ENCODE peak calls at places on chromosome 5, in five cellular contexts. O is neural progenitor cell, N is tibial artery, I is endodermal cell, K is esophagus squamous epithelium. M is an unnamed sample.

GRCh38 chr5:35345222-35345621 is 114.9 kb upstream of the PRLR start:
- DNase-seq in O (no peak), N (no peak), I (no peak), K (no peak), M (no peak)

GRCh38 chr5:67160985-67161384 is 35.6 kb downstream of the CD180 start:
- DNase-seq in O (no peak), N (no peak), I (no peak), K (no peak), M (peak; percentile 74)

GRCh38 chr5:14218897-14219573 is 75.9 kb downstream of the TRIO start:
- DNase-seq in O (no peak), N (no peak), I (no peak), K (no peak), M (no peak)

GRCh38 chr5:161481922-161482321 is 64.6 kb downstream of the GABRB2 start:
- DNase-seq in O (no peak), N (no peak), I (no peak), K (no peak), M (no peak)

GRCh38 chr5:9425710-9426109 is 120.2 kb downstream of the SEMA5A start:
- DNase-seq in O (no peak), N (no peak), I (no peak), K (no peak), M (no peak)

GRCh38 chr5:179768326-179769085 is 25.3 kb upstream of the LTC4S start:
- DNase-seq in O (peak; percentile 37), N (no peak), I (peak; percentile 81), K (no peak), M (no peak)

GRCh38 chr5:123344819-123345426 is 78.3 kb downstream of the CEP120 start:
- DNase-seq in O (peak; percentile 59), N (peak; percentile 36), I (peak; percentile 53), K (no peak), M (peak; percentile 69)

GRCh38 chr5:67149933-67150523 is 46.6 kb downstream of the CD180 start:
- DNase-seq in O (no peak), N (no peak), I (no peak), K (no peak), M (no peak)

GRCh38 chr5:124661317-124662141 is 84.9 kb downstream of the ZNF608 start:
- DNase-seq in O (peak; percentile 88), N (no peak), I (peak; percentile 83), K (no peak), M (no peak)

GRCh38 chr5:78634634-78635033 is 13.9 kb downstream of the LHFPL2 start:
- DNase-seq in O (no peak), N (no peak), I (no peak), K (no peak), M (no peak)

GRCh38 chr5:149794338-149795023 is 64.4 kb downstream of the PPARGC1B start:
- DNase-seq in O (no peak), N (no peak), I (no peak), K (no peak), M (no peak)

GRCh38 chr5:76765249-76765648 is 49.3 kb downstream of the F2R start:
- DNase-seq in O (no peak), N (no peak), I (no peak), K (no peak), M (no peak)

GRCh38 chr5:180441577-180441976 is 52.6 kb upstream of the CNOT6 start:
- DNase-seq in O (no peak), N (no peak), I (no peak), K (no peak), M (no peak)

GRCh38 chr5:32071351-32071944 is 102.7 kb downstream of the GOLPH3 start:
- DNase-seq in O (no peak), N (no peak), I (no peak), K (no peak), M (no peak)

GRCh38 chr5:32942225-32942989 is 231.3 kb downstream of the NPR3 start:
- DNase-seq in O (peak; percentile 44), N (no peak), I (peak; percentile 74), K (no peak), M (no peak)

GRCh38 chr5:61184708-61185107 is 22.4 kb upstream of the SMIM15 start:
- DNase-seq in O (no peak), N (no peak), I (no peak), K (no peak), M (no peak)

GRCh38 chr5:99088309-99088708 is 159.5 kb upstream of the CHD1 start:
- DNase-seq in O (no peak), N (no peak), I (no peak), K (no peak), M (no peak)

GRCh38 chr5:141330299-141331080 is at the start of gene PCDHGA1:
- DNase-seq in O (peak; percentile 13), N (no peak), I (peak; percentile 69), K (no peak), M (no peak)

GRCh38 chr5:157718529-157718928 is 12.7 kb upstream of the THG1L start:
- DNase-seq in O (peak; percentile 10), N (no peak), I (peak; percentile 60), K (no peak), M (no peak)

GRCh38 chr5:6711409-6712135 is 1.7 kb upstream of the TENT4A start:
- DNase-seq in O (no peak), N (no peak), I (no peak), K (no peak), M (no peak)
- TF ChIP-seq CTCF in O (no peak), N (no peak), I (no peak), K (no peak), M (no peak)

DNA sequence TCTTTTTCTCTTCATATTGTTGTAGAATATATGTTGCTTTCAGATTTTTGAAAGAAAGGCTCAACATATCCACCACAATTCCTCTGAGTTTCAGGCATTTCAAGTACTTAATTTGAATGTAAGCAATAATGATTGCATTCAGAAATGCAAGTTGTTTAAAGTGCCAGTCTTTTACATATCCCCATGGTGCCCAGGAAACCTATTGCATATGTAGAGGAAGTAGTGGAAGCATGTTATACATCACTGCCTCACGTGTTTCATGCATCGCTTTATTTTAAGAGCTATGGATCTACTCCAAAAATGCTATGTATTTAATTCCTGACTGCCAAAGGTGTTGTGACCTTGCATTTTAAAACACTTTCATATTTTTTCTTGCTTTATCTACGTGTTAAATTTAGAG is 28.1 kb downstream of the CPEB4 start:
- DNase-seq in O (no peak), N (no peak), I (no peak), K (no peak), M (no peak)
- H3K4me1 ChIP-seq in O (peaks cover 29% of the 10 kb centered on the region), N (peaks cover 40% of the 10 kb centered on the region), I (peaks cover 11% of the 10 kb centered on the region), K (peaks cover 4% of the 10 kb centered on the region), M (peaks cover 33% of the 10 kb centered on the region)

DNA sequence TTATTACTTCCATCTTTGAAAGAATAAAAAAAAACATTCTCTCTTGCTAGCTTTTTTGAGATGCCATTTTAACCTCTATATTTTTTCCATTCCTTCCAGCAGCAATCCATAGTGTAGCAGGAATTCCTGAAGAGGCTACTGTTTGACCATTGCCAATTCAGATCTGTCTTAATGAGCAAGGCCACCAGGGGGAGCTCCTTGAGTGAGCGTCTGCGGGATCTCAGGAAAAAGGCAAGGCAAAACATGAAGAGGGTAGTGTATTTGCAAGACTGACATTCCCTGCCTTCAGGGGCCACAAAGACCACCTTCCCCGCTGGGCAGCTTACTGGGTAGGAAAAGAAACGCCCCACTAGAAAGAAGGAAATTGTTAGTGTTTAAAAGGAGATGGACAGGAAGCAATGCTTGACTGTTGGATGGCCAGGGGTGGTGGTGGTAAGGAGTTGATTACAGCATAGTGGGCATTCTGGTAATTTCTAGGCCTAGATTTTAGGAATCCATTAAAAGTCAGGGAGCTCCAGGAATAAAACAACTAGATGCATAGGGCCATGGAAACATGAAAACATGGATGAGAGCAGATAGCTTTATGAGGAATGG is 206.6 kb upstream of the HAPLN1 start:
- DNase-seq in O (peak; percentile 82), N (peak; percentile 61), I (peak; percentile 97), K (no peak), M (peak; percentile 71)
- TF ChIP-seq CTCF in O (peak; percentile 95), N (peak; percentile 72), I (peak; percentile 92), K (no peak), M (peak; percentile 33)

GRCh38 chr5:4879075-4879474 is 261.1 kb upstream of the ADAMTS16 start:
- DNase-seq in O (no peak), N (no peak), I (no peak), K (no peak), M (no peak)
- H3K4me1 ChIP-seq in O (no peaks in the 10 kb centered on the region), N (no peaks in the 10 kb centered on the region), I (no peaks in the 10 kb centered on the region), K (no peaks in the 10 kb centered on the region), M (no peaks in the 10 kb centered on the region)

GRCh38 chr5:167573274-167574127 is 717.9 kb upstream of the WWC1 start:
- DNase-seq in O (peak; percentile 91), N (no peak), I (peak; percentile 89), K (no peak), M (no peak)
- TF ChIP-seq CTCF in O (no peak), N (no peak), I (peak; percentile 26), K (no peak), M (no peak)

GRCh38 chr5:41773799-41774198 is 96.4 kb downstream of the OXCT1 start:
- DNase-seq in O (no peak), N (no peak), I (no peak), K (no peak), M (no peak)
- H3K4me1 ChIP-seq in O (no peaks in the 10 kb centered on the region), N (peaks cover 22% of the 10 kb centered on the region), I (no peaks in the 10 kb centered on the region), K (no peaks in the 10 kb centered on the region), M (peaks cover 8% of the 10 kb centered on the region)

GRCh38 chr5:120140510-120140909 is 323.6 kb upstream of the PRR16 start:
- DNase-seq in O (no peak), N (no peak), I (no peak), K (no peak), M (no peak)
- TF ChIP-seq CTCF in O (no peak), N (no peak), I (no peak), K (no peak), M (no peak)

GRCh38 chr5:116530276-116530675 is 44.3 kb downstream of the SEMA6A start:
- DNase-seq in O (no peak), N (no peak), I (no peak), K (no peak), M (no peak)
- H3K4me1 ChIP-seq in O (peaks cover 98% of the 10 kb centered on the region), N (no peaks in the 10 kb centered on the region), I (peaks cover 25% of the 10 kb centered on the region), K (no peaks in the 10 kb centered on the region), M (no peaks in the 10 kb centered on the region)

DNA sequence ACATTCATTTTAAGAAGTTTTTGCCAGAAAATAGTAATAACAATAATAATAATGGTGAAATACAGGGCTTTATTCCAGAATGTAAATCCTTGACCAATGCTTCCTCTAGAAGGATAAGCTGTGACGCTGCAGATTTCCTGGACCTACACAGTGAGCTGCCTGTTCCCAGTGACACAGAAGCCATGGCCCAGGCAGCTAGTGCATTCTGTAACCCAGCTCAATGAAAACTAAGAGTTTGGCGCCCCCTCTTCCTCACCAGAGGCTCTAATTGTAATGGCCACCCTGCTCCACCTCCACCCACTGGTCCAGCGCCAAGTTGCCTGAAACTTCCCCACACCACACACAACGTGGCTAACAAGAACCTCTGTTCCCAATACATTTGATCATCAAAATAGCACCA is 248.2 kb downstream of the CETN3 start:
- DNase-seq in O (peak; percentile 57), N (peak; percentile 28), I (peak; percentile 85), K (no peak), M (no peak)
- TF ChIP-seq CTCF in O (peak; percentile 48), N (no peak), I (peak; percentile 74), K (no peak), M (no peak)

GRCh38 chr5:1795931-1796330 is 3.7 kb downstream of the MRPL36 start:
- DNase-seq in O (no peak), N (peak; percentile 6), I (no peak), K (no peak), M (no peak)
- H3K4me1 ChIP-seq in O (peaks cover 5% of the 10 kb centered on the region), N (peaks cover 17% of the 10 kb centered on the region), I (no peaks in the 10 kb centered on the region), K (peaks cover 9% of the 10 kb centered on the region), M (peaks cover 12% of the 10 kb centered on the region)